ENCODE peak calls at places on chromosomes 1 and 21, in four cellular contexts. U, E, G and Q are unnamed samples.

GRCh38 chr1:180911640-180912161 is 996 bp upstream of the KIAA1614 start:
- DNase-seq in U (no peak), E (peak; percentile 28), G (no peak), Q (no peak)

GRCh38 chr1:206808615-206809014 is 36.3 kb upstream of the IL10 start:
- DNase-seq in U (peak; percentile 36), E (no peak), G (no peak), Q (no peak)

GRCh38 chr21:32298148-32298559 is 501 bp upstream of the MRAP start:
- DNase-seq in U (no peak), E (no peak), G (no peak), Q (no peak)

GRCh38 chr1:219724440-219724839 is 111.5 kb upstream of the ZC3H11B start:
- DNase-seq in U (no peak), E (no peak), G (no peak), Q (peak; percentile 41)

GRCh38 chr1:75203415-75204277 is 69.5 kb downstream of the LHX8 start:
- DNase-seq in U (peak; percentile 35), E (peak; percentile 33), G (peak; percentile 4), Q (peak; percentile 14)

GRCh38 chr1:18132022-18132706 is 24.6 kb downstream of the IGSF21 start:
- DNase-seq in U (no peak), E (no peak), G (no peak), Q (no peak)

GRCh38 chr1:110605901-110606783 is at the start of gene KCNA2:
- DNase-seq in U (no peak), E (peak; percentile 88), G (no peak), Q (peak; percentile 68)

GRCh38 chr1:24468605-24469004 is 34.0 kb upstream of the RCAN3 start:
- DNase-seq in U (no peak), E (no peak), G (no peak), Q (no peak)

GRCh38 chr1:161379071-161379470 is 11.4 kb upstream of the CFAP126 start:
- DNase-seq in U (no peak), E (no peak), G (no peak), Q (no peak)

GRCh38 chr1:238606457-238606856 is 715.7 kb upstream of the ZP4 start:
- DNase-seq in U (no peak), E (no peak), G (no peak), Q (no peak)

GRCh38 chr1:238606896-238607295 is 716.2 kb upstream of the ZP4 start:
- DNase-seq in U (no peak), E (no peak), G (no peak), Q (no peak)

GRCh38 chr1:238608139-238608538 is 717.4 kb upstream of the ZP4 start:
- DNase-seq in U (no peak), E (no peak), G (no peak), Q (no peak)
- TF ChIP-seq USF1 in U (no peak), E (no peak), G (no peak), Q (no peak)

DNA sequence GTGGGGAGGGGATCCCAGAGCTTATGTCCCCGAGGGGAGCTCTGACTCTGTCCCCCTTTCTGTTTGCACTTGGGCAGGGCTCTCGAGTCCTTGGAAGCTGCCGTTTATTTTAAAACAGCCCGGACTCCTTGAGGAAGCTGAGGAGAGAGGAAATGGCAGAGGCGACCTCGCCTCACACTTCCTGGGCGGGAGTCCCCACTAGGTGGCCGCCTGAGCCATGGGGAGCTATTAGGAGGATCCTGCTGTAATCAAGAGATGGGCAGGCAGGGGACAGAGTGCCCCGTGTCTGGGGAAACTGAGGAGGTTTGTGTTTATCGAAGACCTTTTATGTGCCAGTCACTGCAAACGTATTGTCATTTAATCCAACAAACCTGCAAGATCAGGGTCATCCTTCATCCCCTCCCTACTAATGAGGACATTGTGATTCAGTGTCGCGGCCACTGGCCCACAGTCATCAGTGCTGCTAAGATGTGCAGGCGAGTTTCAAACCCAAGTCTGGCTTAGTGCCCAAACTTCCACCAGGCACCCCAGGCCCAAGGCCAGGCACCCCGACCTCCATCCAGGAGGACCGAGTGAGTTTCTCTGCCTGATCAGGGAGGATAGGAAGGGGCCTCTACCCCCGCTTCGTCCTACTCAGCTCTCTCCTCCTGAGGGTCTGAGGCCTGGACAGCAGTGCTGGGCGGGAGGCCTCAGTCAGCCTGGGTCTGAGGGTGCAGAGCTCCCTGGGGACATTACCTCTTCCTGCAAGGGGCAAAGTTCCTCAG is 316.9 kb upstream of the VAMP3 start:
- DNase-seq in U (peak; percentile 42), E (peak; percentile 77), G (no peak), Q (peak; percentile 38)
- TF ChIP-seq USF1 in U (no peak), E (no peak), G (no peak), Q (no peak)

GRCh38 chr1:153572569-153573015 is 6.9 kb upstream of the S100A2 start:
- DNase-seq in U (no peak), E (peak; percentile 78), G (peak; percentile 37), Q (peak; percentile 73)

GRCh38 chr1:153570874-153571273 is 5.2 kb upstream of the S100A2 start:
- DNase-seq in U (no peak), E (no peak), G (no peak), Q (no peak)

GRCh38 chr1:153573351-153573750 is 7.7 kb upstream of the S100A2 start:
- DNase-seq in U (no peak), E (no peak), G (no peak), Q (no peak)

GRCh38 chr1:153569465-153569864 is 3.8 kb upstream of the S100A2 start:
- DNase-seq in U (no peak), E (no peak), G (no peak), Q (no peak)

DNA sequence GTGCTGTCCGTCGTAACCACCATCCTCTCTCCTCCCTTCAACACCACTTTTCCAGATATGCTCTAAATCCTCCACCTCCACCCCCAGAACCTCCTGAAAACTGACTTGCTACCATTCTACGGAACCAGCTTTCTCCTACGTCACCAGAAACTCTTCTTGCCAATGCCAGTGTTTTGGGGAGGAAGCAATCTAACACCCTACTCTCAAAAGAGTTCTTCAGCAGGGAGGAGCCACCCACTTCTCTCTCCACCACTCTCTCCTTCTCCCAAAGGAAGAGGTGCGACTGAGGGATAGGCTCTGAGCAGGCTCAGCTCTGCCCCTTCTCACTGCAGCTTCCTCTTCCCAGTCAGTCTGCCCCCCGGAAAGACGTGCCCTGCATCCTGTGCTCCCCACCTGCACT is 6.1 kb upstream of the S100A2 start:
- DNase-seq in U (no peak), E (no peak), G (no peak), Q (no peak)
- TF ChIP-seq USF1 in U (no peak), E (no peak), G (no peak), Q (no peak)

DNA sequence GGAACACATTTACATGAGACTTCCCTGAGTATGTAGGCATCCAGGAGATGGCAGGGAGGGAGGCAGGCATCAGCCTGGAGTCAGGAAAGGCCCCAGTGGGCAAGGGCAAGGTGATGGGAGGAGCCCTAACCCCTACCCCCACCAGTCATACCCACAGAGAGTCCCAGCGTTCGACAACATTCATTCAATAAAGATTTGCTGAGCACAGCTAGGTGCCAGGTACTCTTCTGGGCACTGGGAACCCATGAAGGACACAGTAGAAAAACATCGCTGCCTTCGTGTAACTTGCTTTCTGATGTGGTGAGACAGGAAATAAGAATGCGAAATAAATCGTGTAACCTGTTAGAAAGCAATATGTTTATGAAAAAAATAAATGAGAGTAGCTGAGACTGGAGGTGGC is 77.3 kb upstream of the GADD45A start:
- DNase-seq in U (no peak), E (no peak), G (no peak), Q (no peak)
- TF ChIP-seq USF1 in U (no peak), E (no peak), G (no peak), Q (no peak)

DNA sequence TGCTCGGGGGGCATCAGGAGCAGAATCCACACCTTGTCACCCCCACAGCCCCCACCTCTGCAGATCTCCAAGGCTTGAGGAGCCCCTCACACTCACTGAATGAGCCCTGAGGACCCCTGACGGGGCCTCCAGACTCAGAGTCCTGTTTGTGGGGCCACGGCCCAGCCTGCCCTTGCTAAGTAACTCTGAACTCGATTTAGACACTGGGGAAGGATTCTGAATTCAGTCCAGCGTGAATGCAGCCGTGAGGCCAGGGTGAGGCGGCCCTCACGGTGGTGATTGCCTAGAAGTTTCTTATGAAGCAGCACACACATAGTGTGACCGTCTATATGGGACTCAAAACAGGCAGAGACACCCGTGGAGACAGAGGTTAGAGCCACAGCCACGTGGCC is 58.9 kb upstream of the ADARB1 start:
- DNase-seq in U (no peak), E (no peak), G (no peak), Q (peak; percentile 6)
- TF ChIP-seq USF1 in U (no peak), E (no peak), G (no peak), Q (no peak)